ENCODE peak calls at places on chromosomes 5 and 9, in five cellular contexts. W is H9, C is neuronal stem cell, Q is mesendoderm, Y is mesenchymal stem cell. L is an unnamed sample.

GRCh38 chr5:151085517-151086031 is 4.7 kb upstream of the TNIP1 start:
- DNase-seq in Q (no peak), C (no peak), Y (peak), W (no peak), L (peak)

GRCh38 chr9:104287255-104287872 is 193.3 kb downstream of the SMC2 start:
- DNase-seq in C (no peak), W (no peak), Y (no peak), Q (no peak), L (no peak)

GRCh38 chr5:138944527-138945322 is 69.6 kb upstream of the LRRTM2 start:
- DNase-seq in Y (no peak), W (no peak), Q (no peak), C (no peak), L (no peak)

GRCh38 chr9:88623698-88624097 is 88.7 kb downstream of the NXNL2 start:
- DNase-seq in Y (no peak), C (no peak), W (no peak), Q (no peak), L (no peak)

GRCh38 chr5:55914971-55915370 is 63.8 kb downstream of the IL31RA start:
- DNase-seq in Q (no peak), Y (no peak), W (no peak), C (no peak), L (no peak)

GRCh38 chr5:173237821-173238220 is 2.8 kb upstream of the NKX2-5 start:
- DNase-seq in Y (peak), W (no peak), C (no peak), Q (peak), L (no peak)

GRCh38 chr5:135054546-135054945 is 20.5 kb upstream of the PITX1 start:
- DNase-seq in Q (no peak), C (no peak), W (no peak), Y (no peak), L (no peak)

GRCh38 chr9:68974431-68974830 is 39.5 kb downstream of the PRKACG start:
- DNase-seq in Y (no peak), C (no peak), W (no peak), Q (no peak), L (no peak)

GRCh38 chr9:13728917-13729811 is 449.7 kb upstream of the MPDZ start:
- DNase-seq in Q (no peak), Y (peak), W (no peak), C (no peak), L (peak)

GRCh38 chr9:5524090-5524489 is 13.8 kb downstream of the PDCD1LG2 start:
- DNase-seq in Y (no peak), W (no peak), C (no peak), Q (no peak), L (no peak)

GRCh38 chr9:2132484-2133082 is 117.4 kb downstream of the SMARCA2 start:
- DNase-seq in W (no peak), C (peak), Q (peak), Y (peak), L (peak)

GRCh38 chr9:21110708-21111576 is 30.7 kb downstream of the IFNW1 start:
- DNase-seq in C (peak), W (no peak), Q (peak), Y (peak), L (peak)

GRCh38 chr5:90473321-90474234 is 993 bp downstream of the MBLAC2 start:
- DNase-seq in W (peak), Y (peak), Q (peak), C (no peak), L (peak)

GRCh38 chr5:126119894-126120442 is 303.2 kb upstream of the GRAMD2B start:
- DNase-seq in C (no peak), Y (peak), Q (no peak), W (no peak), L (no peak)

GRCh38 chr5:119393746-119394145 is 37.9 kb downstream of the TNFAIP8 start:
- DNase-seq in C (no peak), W (no peak), Q (no peak), Y (peak), L (peak)

GRCh38 chr9:108262836-108263235 is 593.0 kb downstream of the ACTL7B start:
- DNase-seq in C (no peak), Y (no peak), Q (no peak), W (no peak), L (no peak)

GRCh38 chr5:134935711-134936602 is 31.0 kb downstream of the PCBD2 start:
- DNase-seq in C (no peak), Y (no peak), W (no peak), Q (no peak), L (no peak)

GRCh38 chr5:98763001-98763630 is 10.3 kb upstream of the RGMB start:
- DNase-seq in C (no peak), W (peak), Q (peak), Y (peak), L (peak)

GRCh38 chr9:99678550-99678949 is 143.1 kb upstream of the NR4A3 start:
- DNase-seq in Y (no peak), W (no peak), C (no peak), Q (no peak), L (no peak)

GRCh38 chr5:131622633-131623032 is 12.4 kb downstream of the RAPGEF6 start:
- DNase-seq in Q (no peak), Y (peak), C (no peak), W (no peak), L (peak)

GRCh38 chr9:121213136-121213806 is 11.6 kb upstream of the RAB14 start:
- DNase-seq in Q (peak), Y (peak), C (peak), W (peak), L (peak)

GRCh38 chr9:133609311-133610098 is at the start of gene FAM163B:
- DNase-seq in Q (peak), Y (peak), W (peak), C (peak), L (peak)

GRCh38 chr5:43066231-43066798 is 26.2 kb upstream of the ANXA2R start:
- DNase-seq in Y (peak), W (peak), Q (peak), C (peak), L (peak)

GRCh38 chr5:151896041-151896691 is 28.5 kb downstream of the GLRA1 start:
- DNase-seq in C (no peak), Q (peak), Y (peak), W (peak), L (peak)

GRCh38 chr9:84436386-84437114 is 96.0 kb upstream of the SLC28A3 start:
- DNase-seq in Y (no peak), W (no peak), C (no peak), Q (no peak), L (no peak)

GRCh38 chr5:65142007-65142406 is 339.7 kb downstream of the ADAMTS6 start:
- DNase-seq in Y (peak), Q (peak), W (no peak), C (no peak), L (no peak)

GRCh38 chr5:72692273-72692672 is 124.2 kb upstream of the TNPO1 start:
- DNase-seq in Q (peak), W (no peak), Y (peak), C (no peak), L (peak)

GRCh38 chr9:98781588-98782383 is 14.6 kb downstream of the ANKS6 start:
- DNase-seq in Y (no peak), Q (no peak), C (no peak), W (no peak), L (no peak)

GRCh38 chr9:115998661-115999060 is 154.9 kb upstream of the PAPPA start:
- DNase-seq in W (no peak), Q (no peak), Y (no peak), C (no peak), L (peak)

GRCh38 chr9:74333633-74334032 is 163.5 kb upstream of the RORB start:
- DNase-seq in W (no peak), Y (no peak), Q (no peak), C (no peak), L (no peak)

GRCh38 chr9:83220737-83221136 is 157.8 kb upstream of the RASEF start:
- DNase-seq in Q (no peak), C (no peak), W (no peak), Y (peak), L (peak)

GRCh38 chr5:172544371-172545120 is 90.2 kb upstream of the SH3PXD2B start:
- DNase-seq in W (no peak), Q (no peak), C (no peak), Y (no peak), L (no peak)

GRCh38 chr5:42951169-42951846 is 88.8 kb downstream of the ANXA2R start:
- DNase-seq in Y (no peak), Q (no peak), W (no peak), C (no peak), L (peak)

GRCh38 chr5:31530541-31531265 is 1.2 kb downstream of the DROSHA start:
- DNase-seq in Q (no peak), C (no peak), W (no peak), Y (no peak), L (no peak)

GRCh38 chr5:151075698-151076331 is 5.0 kb downstream of the TNIP1 start:
- DNase-seq in Q (no peak), Y (peak), W (no peak), C (no peak), L (peak)

GRCh38 chr5:172758077-172758835 is 12.7 kb downstream of the DUSP1 start:
- DNase-seq in W (peak), C (no peak), Y (peak), Q (peak), L (peak)

GRCh38 chr9:71634753-71635152 is 133.6 kb downstream of the CEMIP2 start:
- DNase-seq in C (no peak), W (no peak), Q (no peak), Y (no peak), L (no peak)

GRCh38 chr5:138544171-138545134 is 1.4 kb upstream of the ETF1 start:
- DNase-seq in W (no peak), Y (peak), C (no peak), Q (peak), L (peak)

GRCh38 chr5:142402752-142403318 is 78.0 kb upstream of the SPRY4 start:
- DNase-seq in C (no peak), Y (no peak), Q (no peak), W (no peak), L (no peak)

GRCh38 chr5:142405814-142406395 is 81.1 kb upstream of the SPRY4 start:
- DNase-seq in C (no peak), W (no peak), Y (no peak), Q (no peak), L (no peak)

GRCh38 chr5:142405023-142405422 is 80.2 kb upstream of the SPRY4 start:
- DNase-seq in Q (no peak), Y (no peak), C (no peak), W (no peak), L (no peak)

GRCh38 chr5:142403583-142403982 is 78.8 kb upstream of the SPRY4 start:
- DNase-seq in W (no peak), Q (peak), Y (no peak), C (no peak), L (no peak)

DNA sequence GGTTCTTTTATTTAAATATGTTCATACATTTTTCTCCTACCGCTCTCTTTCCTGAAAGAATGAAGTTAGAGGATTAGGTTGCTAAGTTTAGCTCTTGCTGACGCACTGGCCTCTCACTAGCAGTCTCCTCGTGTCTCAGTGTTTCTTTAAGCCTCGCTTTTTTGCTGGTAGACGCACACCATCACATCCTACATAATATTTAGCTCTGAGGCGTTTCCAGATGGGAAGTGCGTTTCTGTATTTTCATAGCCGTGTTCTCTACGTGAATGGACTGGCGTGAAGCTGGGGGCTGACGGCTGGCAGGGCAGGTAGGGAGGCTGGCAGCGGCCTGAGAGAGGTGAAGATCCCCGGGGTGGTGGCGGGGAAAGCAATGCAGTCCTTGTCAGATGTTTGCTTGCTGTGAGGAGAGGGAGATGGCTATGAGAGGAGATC is 79.2 kb upstream of the SPRY4 start:
- DNase-seq in C (no peak), Q (no peak), Y (no peak), W (no peak), L (peak)
- H2AK5ac ChIP-seq in C (no peak), Q (no peak), Y (no peak), W (no peak), L (no peak)

DNA sequence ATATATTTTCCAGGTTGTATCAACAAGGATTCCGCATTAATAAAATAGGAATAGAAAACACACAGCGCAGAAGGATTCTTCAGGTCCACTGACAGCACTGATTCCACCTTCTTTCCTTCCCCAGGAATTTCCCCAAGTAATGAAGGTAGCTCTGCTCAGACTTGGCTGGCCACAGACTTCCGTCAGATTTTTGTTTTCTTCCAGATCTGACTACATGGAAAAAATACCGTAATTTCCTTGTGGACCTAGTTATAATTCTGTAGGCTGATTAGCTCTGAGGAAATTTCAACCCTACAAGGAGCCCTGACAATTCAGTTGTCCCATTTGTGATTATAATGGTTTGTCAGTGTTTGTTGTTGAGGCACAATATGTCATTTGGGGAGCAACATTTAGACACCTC is 95.0 kb downstream of the LHFPL2 start:
- DNase-seq in Y (no peak), W (no peak), Q (no peak), C (no peak), L (no peak)
- H2AK5ac ChIP-seq in Y (no peak), W (no peak), Q (no peak), C (no peak), L (no peak)

GRCh38 chr9:35070823-35071813 is 1.3 kb downstream of the VCP start:
- DNase-seq in Q (peak), Y (no peak), W (no peak), C (no peak), L (peak)
- H2AK5ac ChIP-seq in Q (peak), Y (no peak), W (no peak), C (no peak), L (peak)

DNA sequence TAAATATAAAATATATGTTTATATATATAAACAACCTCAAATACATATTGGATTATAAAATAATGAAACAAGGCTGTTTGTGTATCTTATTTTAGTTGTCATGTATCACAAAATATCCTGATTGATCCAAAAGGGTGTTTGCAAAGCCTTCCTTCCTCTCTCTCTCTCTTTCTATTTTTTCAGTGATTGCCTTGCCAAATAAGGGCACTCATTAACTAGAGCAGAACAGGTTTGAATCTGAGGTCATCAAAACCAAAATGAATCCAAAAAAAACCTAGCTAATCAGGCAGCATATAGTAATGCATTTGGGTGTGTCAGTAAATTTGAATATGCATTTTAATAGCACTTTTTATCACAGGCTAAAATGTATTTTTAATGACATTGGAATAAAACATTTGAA is 171.9 kb upstream of the RAI14 start:
- DNase-seq in Y (no peak), C (no peak), Q (no peak), W (no peak), L (no peak)
- H2AK5ac ChIP-seq in Y (no peak), C (no peak), Q (no peak), W (no peak), L (no peak)

DNA sequence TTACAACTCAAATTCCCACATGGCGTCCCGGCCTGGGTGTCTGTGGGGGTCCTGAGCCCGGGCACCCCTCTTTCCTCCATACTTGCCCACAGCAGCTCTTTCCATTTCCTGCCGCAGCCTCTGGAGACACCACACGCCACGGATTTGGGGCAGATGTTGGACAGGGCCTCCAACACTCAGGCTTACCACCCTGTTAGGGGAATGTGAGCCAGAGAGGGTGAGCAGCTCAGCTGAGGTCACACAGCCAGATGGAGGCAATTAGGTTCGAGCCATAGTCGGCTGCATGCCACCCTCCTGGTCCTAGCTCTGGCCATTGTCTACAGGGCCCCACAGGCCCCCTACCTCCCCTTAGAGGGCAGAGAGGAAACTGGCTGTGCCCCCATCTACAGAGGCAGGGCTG is 75.6 kb upstream of the STXBP1 start:
- DNase-seq in C (no peak), Y (no peak), W (no peak), Q (no peak), L (no peak)
- H2AK5ac ChIP-seq in C (peak), Y (peak), W (no peak), Q (no peak), L (peak)

GRCh38 chr5:14258840-14259239 is 115.7 kb downstream of the TRIO start:
- DNase-seq in W (peak), C (peak), Y (peak), Q (peak), L (no peak)
- H2AK5ac ChIP-seq in W (no peak), C (no peak), Y (no peak), Q (no peak), L (peak)

DNA sequence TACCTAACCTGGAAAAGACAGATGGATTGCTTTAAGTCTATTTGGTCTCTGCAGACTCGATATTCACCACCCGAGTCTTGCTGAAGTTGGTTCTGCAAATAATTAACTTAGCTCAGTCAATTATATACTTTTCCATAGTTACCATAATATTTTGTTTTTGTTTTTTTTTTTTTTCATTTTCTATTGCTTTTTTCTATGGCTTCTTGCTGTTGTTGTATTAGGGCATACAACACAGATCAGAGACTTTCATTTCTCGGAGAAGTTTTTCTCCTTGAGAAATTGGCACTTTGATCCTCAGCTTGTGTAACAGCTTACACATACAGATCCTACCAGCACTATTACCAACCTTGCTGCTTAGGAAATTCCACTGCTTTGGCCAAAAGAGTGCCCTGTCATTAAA is 88.0 kb downstream of the GPR21 start:
- DNase-seq in Q (no peak), Y (no peak), C (no peak), W (no peak), L (no peak)
- H2AK5ac ChIP-seq in Q (no peak), Y (no peak), C (no peak), W (no peak), L (no peak)

GRCh38 chr5:100792781-100793180 is 110.3 kb downstream of the ST8SIA4 start:
- DNase-seq in Q (no peak), Y (no peak), W (no peak), C (no peak), L (no peak)

GRCh38 chr5:100796851-100797250 is 106.2 kb downstream of the ST8SIA4 start:
- DNase-seq in C (no peak), Q (no peak), Y (no peak), W (no peak), L (no peak)

GRCh38 chr5:100797863-100798262 is 105.2 kb downstream of the ST8SIA4 start:
- DNase-seq in W (no peak), Q (no peak), C (no peak), Y (peak), L (peak)

GRCh38 chr5:100794218-100794617 is 108.9 kb downstream of the ST8SIA4 start:
- DNase-seq in C (no peak), Q (no peak), Y (no peak), W (no peak), L (no peak)

GRCh38 chr5:100794844-100795243 is 108.2 kb downstream of the ST8SIA4 start:
- DNase-seq in W (no peak), C (no peak), Q (no peak), Y (no peak), L (no peak)
- H2AK5ac ChIP-seq in W (no peak), C (no peak), Q (no peak), Y (no peak), L (no peak)

GRCh38 chr9:129580211-129580915 is 40.5 kb downstream of the C9orf50 start:
- DNase-seq in Y (no peak), C (no peak), W (no peak), Q (no peak), L (no peak)

GRCh38 chr9:129579294-129579693 is 41.6 kb downstream of the C9orf50 start:
- DNase-seq in W (no peak), C (no peak), Y (no peak), Q (no peak), L (no peak)

GRCh38 chr9:129582865-129583264 is 38.0 kb downstream of the C9orf50 start:
- DNase-seq in Y (no peak), C (no peak), W (no peak), Q (no peak), L (no peak)

GRCh38 chr9:129583308-129584038 is 37.4 kb downstream of the C9orf50 start:
- DNase-seq in C (no peak), W (no peak), Q (no peak), Y (no peak), L (no peak)

GRCh38 chr9:129581505-129581904 is 39.4 kb downstream of the C9orf50 start:
- DNase-seq in Q (no peak), Y (no peak), C (no peak), W (no peak), L (no peak)
- H2AK5ac ChIP-seq in Q (no peak), Y (no peak), C (peak), W (no peak), L (no peak)

L was measured in IMR-90.